ENCODE peak calls at places on chromosomes 4 and X, in seven cellular contexts. T, A, X, U, M, B and S are unnamed samples. For H3K36me3, the result is how much of the 10 kb centered on the place peaks cover.

GRCh38 chr4:71816676-71817303 is 32.9 kb upstream of the GC start:
- DNase-seq in T (no peak), A (no peak), X (no peak), U (no peak), M (no peak), B (no peak), S (no peak)

GRCh38 chr4:16034010-16034829 is 49.6 kb downstream of the PROM1 start:
- DNase-seq in T (no peak), A (peak), X (no peak), U (no peak), M (no peak), B (no peak), S (no peak)

GRCh38 chr4:8007581-8007980 is 67.9 kb upstream of the AFAP1 start:
- DNase-seq in T (no peak), A (no peak), X (no peak), U (no peak), M (no peak), B (no peak), S (no peak)

GRCh38 chr4:119240128-119240527 is 27.6 kb downstream of the USP53 start:
- DNase-seq in T (no peak), A (no peak), X (no peak), U (no peak), M (no peak), B (no peak), S (no peak)

GRCh38 chr4:3227878-3228675 is 20.9 kb upstream of the MSANTD1 start:
- DNase-seq in T (no peak), A (no peak), X (no peak), U (peak), M (no peak), B (no peak), S (no peak)

GRCh38 chrX:21509912-21510311 is 135.7 kb downstream of the CNKSR2 start:
- DNase-seq in T (no peak), A (no peak), X (no peak), U (no peak), M (no peak), B (no peak), S (no peak)

GRCh38 chrX:28205905-28206304 is 224.7 kb upstream of the DCAF8L1 start:
- DNase-seq in T (no peak), A (no peak), X (no peak), U (no peak), M (no peak), B (no peak), S (no peak)

GRCh38 chrX:155767101-155767878 is 113.9 kb upstream of the VAMP7 start:
- DNase-seq in T (no peak), A (peak), X (peak), U (no peak), M (peak), B (no peak), S (no peak)

GRCh38 chr4:184280591-184281071 is 63.0 kb upstream of the ENPP6 start:
- DNase-seq in T (peak), A (no peak), X (no peak), U (no peak), M (peak), B (peak), S (no peak)

DNA sequence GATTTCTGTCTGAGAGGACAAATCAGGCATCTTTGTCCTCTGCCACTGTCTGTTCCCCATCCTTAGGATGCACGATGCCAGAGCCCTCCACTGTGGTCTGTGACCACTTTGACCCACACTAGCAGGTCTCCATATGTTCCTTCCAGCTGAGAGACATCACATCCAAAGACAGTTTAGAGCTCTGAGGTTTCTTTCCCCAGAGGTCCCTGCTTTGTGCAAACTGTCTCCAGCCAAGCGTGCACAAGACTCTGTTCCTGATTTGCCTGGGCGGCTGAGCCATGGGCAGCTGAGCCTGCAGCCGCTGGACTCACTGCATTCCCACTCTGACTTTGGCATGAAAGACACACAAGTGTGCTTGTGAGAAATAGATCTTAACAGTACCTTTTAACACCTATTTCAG is 98.0 kb downstream of the PTTG2 start:
- DNase-seq in T (no peak), A (no peak), X (no peak), U (no peak), M (no peak), B (no peak), S (no peak)
- H3K36me3 ChIP-seq in T (half or more), A (under half), X (under half), U (under half), M (under half), B (under half), S (under half)

GRCh38 chrX:48468247-48468671 is 1.8 kb downstream of the SLC38A5 start:
- DNase-seq in T (no peak), A (no peak), X (no peak), U (no peak), M (no peak), B (no peak), S (no peak)

GRCh38 chrX:48470110-48470832 is at the start of gene SLC38A5:
- DNase-seq in T (no peak), A (no peak), X (no peak), U (no peak), M (no peak), B (no peak), S (no peak)

GRCh38 chrX:48470833-48471118 is 716 bp upstream of the SLC38A5 start:
- DNase-seq in T (no peak), A (no peak), X (no peak), U (no peak), M (no peak), B (no peak), S (no peak)

GRCh38 chrX:48467331-48467761 is 2.7 kb downstream of the SLC38A5 start:
- DNase-seq in T (no peak), A (no peak), X (no peak), U (no peak), M (no peak), B (no peak), S (no peak)

GRCh38 chrX:48468693-48469691 is 1.1 kb downstream of the SLC38A5 start:
- DNase-seq in T (no peak), A (no peak), X (no peak), U (no peak), M (peak), B (no peak), S (no peak)
- H3K4me3 ChIP-seq in T (peak), A (no peak), X (peak), U (peak), M (peak), B (peak), S (peak)

GRCh38 chr4:124940387-124940786 is 227.9 kb upstream of the ANKRD50 start:
- DNase-seq in T (no peak), A (peak), X (no peak), U (no peak), M (no peak), B (no peak), S (no peak)

GRCh38 chr4:124941267-124941666 is 228.7 kb upstream of the ANKRD50 start:
- DNase-seq in T (no peak), A (no peak), X (no peak), U (no peak), M (no peak), B (no peak), S (no peak)

GRCh38 chr4:124943938-124944337 is 231.4 kb upstream of the ANKRD50 start:
- DNase-seq in T (no peak), A (no peak), X (no peak), U (no peak), M (no peak), B (no peak), S (no peak)

GRCh38 chr4:124945422-124945821 is 232.9 kb upstream of the ANKRD50 start:
- DNase-seq in T (no peak), A (no peak), X (no peak), U (no peak), M (no peak), B (no peak), S (no peak)

DNA sequence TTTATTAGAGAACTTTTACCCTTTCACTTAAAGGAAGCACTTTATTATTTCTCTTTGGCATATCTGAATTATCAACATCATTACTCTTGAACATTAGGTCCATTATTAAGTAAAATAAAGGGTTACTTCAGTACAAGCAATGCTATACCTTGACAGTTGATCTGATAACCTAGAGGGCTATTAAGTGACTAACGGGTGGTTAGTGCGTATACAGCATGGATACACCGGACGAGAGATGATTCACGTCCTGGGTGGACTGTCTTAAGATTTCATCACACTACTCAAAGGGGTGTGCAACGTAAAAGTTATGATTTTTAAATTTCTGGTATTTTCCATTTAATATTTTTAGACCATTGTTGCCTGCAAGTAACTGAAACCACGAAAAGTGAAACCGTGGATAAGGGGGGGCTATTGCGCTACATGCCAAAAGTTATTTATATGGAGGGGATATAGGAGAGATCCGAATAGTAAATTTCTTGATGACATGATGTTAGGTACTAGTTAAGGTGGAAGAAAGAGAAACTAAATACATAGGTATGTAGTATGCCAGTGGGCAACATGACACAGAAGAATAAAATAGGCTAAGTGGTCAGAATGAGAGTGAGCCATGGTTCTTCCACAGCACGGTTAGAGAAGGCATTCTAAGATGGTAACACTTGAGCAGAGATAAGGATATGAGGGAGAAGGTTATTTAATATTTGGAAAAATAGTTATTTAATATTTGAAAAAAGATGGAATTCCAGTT is 230.8 kb upstream of the ANKRD50 start:
- DNase-seq in T (no peak), A (peak), X (no peak), U (peak), M (no peak), B (no peak), S (no peak)
- H3K36me3 ChIP-seq in T (under half), A (under half), X (under half), U (under half), M (under half), B (under half), S (under half)

DNA sequence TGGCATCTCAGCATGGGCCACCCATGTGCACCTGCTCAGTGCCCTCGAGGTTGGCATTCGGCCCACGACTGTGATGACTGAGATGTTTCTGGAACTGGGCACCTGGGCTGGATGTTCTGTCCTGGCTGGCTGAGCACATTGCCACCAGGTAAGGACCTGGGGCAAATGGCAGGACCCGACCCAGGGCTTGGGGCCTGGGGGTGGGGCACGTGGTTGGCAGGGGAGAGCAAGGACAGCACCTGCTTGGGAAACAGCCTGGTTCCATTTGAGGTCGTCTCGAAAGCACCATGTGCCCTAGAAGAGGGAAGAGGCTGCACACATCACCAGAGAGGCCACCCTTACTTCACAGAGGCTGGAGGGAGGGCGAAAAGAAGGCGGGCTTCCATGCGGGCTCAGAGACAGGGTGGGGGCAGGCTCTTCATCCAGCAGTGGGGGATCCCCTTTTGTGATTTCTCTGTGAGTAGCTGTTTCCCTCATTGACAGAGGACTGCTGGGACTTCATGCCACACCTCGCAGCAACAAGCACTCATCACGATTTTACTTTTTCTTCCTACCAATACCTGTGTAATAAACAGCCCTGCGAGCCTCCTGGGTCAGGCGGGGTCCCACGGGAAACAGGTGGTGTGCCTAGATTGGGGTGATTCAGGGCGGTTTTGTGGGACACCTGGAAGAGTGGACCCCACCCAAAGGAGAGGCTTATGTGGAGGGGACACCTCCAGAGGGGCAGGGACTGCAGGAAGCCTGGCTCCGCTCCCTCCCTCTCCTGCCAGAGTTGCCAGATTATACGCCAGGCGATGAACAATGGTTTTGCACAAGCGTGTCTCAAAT is 12.0 kb downstream of the TMEM187 start:
- DNase-seq in T (no peak), A (no peak), X (no peak), U (no peak), M (no peak), B (no peak), S (no peak)
- H3K4me3 ChIP-seq in T (no peak), A (no peak), X (no peak), U (no peak), M (peak), B (no peak), S (no peak)

GRCh38 chr4:143195581-143195980 is 10.9 kb downstream of the USP38 start:
- DNase-seq in T (no peak), A (no peak), X (no peak), U (no peak), M (no peak), B (no peak), S (no peak)
- H3K36me3 ChIP-seq in T (half or more), A (half or more), X (under half), U (half or more), M (half or more), B (half or more), S (under half)

GRCh38 chrX:42746606-42747005 is 31.4 kb downstream of the PPP1R2C start:
- DNase-seq in T (no peak), A (peak), X (no peak), U (no peak), M (no peak), B (no peak), S (no peak)
- H3K4me3 ChIP-seq in T (no peak), A (no peak), X (no peak), U (no peak), M (no peak), B (no peak), S (no peak)

GRCh38 chrX:9682456-9682855 is 83.2 kb downstream of the GPR143 start:
- DNase-seq in T (no peak), A (peak), X (no peak), U (no peak), M (no peak), B (no peak), S (no peak)
- H3K36me3 ChIP-seq in T (under half), A (under half), X (under half), U (under half), M (under half), B (under half), S (under half)

GRCh38 chr4:120922390-120923200 is at the start of gene PRDM5:
- DNase-seq in T (peak), A (peak), X (peak), U (no peak), M (peak), B (no peak), S (no peak)
- H3K4me3 ChIP-seq in T (peak), A (peak), X (peak), U (peak), M (peak), B (peak), S (peak)

GRCh38 chr4:77045490-77045889 is 30.3 kb downstream of the CCNI start:
- DNase-seq in T (no peak), A (peak), X (no peak), U (no peak), M (no peak), B (no peak), S (no peak)
- H3K36me3 ChIP-seq in T (under half), A (under half), X (under half), U (under half), M (under half), B (under half), S (under half)